ENCODE peak calls at places on chromosomes 11 and 22, in ten cellular contexts. One of them, this sample, is unnamed.

GRCh38 chr11:21556936-21557335 is 635.9 kb upstream of the ANO5 start:
- DNase-seq in colonic mucosa: no peak
- DNase-seq in AG04450: no peak
- DNase-seq in left ventricle myocardium inferior: no peak
- DNase-seq in HFFc6: no peak
- DNase-seq in GM12864: no peak
- DNase-seq in right atrium auricular region: no peak
- DNase-seq in AG09319: no peak
- DNase-seq in astrocyte of the spinal cord: no peak
- DNase-seq in fibroblast of lung: peak
- DNase-seq in this sample: no peak

GRCh38 chr11:24637520-24637919 is 140.7 kb downstream of the LUZP2 start:
- DNase-seq in right atrium auricular region: no peak
- DNase-seq in astrocyte of the spinal cord: no peak
- DNase-seq in HFFc6: no peak
- DNase-seq in AG04450: no peak
- DNase-seq in colonic mucosa: no peak
- DNase-seq in GM12864: no peak
- DNase-seq in left ventricle myocardium inferior: no peak
- DNase-seq in AG09319: no peak
- DNase-seq in fibroblast of lung: no peak
- DNase-seq in this sample: no peak

GRCh38 chr11:26983645-26984044 is 10.3 kb upstream of the FIBIN start:
- DNase-seq in right atrium auricular region: no peak
- DNase-seq in fibroblast of lung: no peak
- DNase-seq in HFFc6: no peak
- DNase-seq in left ventricle myocardium inferior: no peak
- DNase-seq in GM12864: no peak
- DNase-seq in astrocyte of the spinal cord: no peak
- DNase-seq in AG09319: no peak
- DNase-seq in AG04450: no peak
- DNase-seq in colonic mucosa: no peak
- DNase-seq in this sample: no peak

GRCh38 chr22:35860087-35860733 is 142.5 kb downstream of the APOL5 start:
- DNase-seq in AG04450: no peak
- DNase-seq in left ventricle myocardium inferior: no peak
- DNase-seq in right atrium auricular region: no peak
- DNase-seq in colonic mucosa: no peak
- DNase-seq in fibroblast of lung: no peak
- DNase-seq in AG09319: no peak
- DNase-seq in HFFc6: no peak
- DNase-seq in GM12864: no peak
- DNase-seq in astrocyte of the spinal cord: no peak
- DNase-seq in this sample: no peak

GRCh38 chr11:3834349-3835099 is 6.2 kb downstream of the RHOG start:
- DNase-seq in HFFc6: no peak
- DNase-seq in astrocyte of the spinal cord: no peak
- DNase-seq in colonic mucosa: peak
- DNase-seq in AG09319: no peak
- DNase-seq in right atrium auricular region: peak
- DNase-seq in left ventricle myocardium inferior: peak
- DNase-seq in fibroblast of lung: no peak
- DNase-seq in AG04450: no peak
- DNase-seq in GM12864: no peak
- DNase-seq in this sample: peak

GRCh38 chr22:46043816-46044717 is 67.1 kb upstream of the WNT7B start:
- DNase-seq in fibroblast of lung: peak
- DNase-seq in left ventricle myocardium inferior: peak
- DNase-seq in colonic mucosa: peak
- DNase-seq in GM12864: no peak
- DNase-seq in right atrium auricular region: no peak
- DNase-seq in AG04450: no peak
- DNase-seq in AG09319: no peak
- DNase-seq in astrocyte of the spinal cord: peak
- DNase-seq in HFFc6: no peak
- DNase-seq in this sample: peak

GRCh38 chr11:63251312-63251711 is 7.9 kb upstream of the SLC22A25 start:
- DNase-seq in colonic mucosa: no peak
- DNase-seq in fibroblast of lung: no peak
- DNase-seq in right atrium auricular region: no peak
- DNase-seq in left ventricle myocardium inferior: no peak
- DNase-seq in GM12864: no peak
- DNase-seq in AG09319: no peak
- DNase-seq in AG04450: no peak
- DNase-seq in HFFc6: no peak
- DNase-seq in astrocyte of the spinal cord: no peak
- DNase-seq in this sample: no peak

GRCh38 chr11:35540526-35540925 is 15.1 kb upstream of the PAMR1 start:
- DNase-seq in HFFc6: no peak
- DNase-seq in AG04450: no peak
- DNase-seq in AG09319: no peak
- DNase-seq in colonic mucosa: no peak
- DNase-seq in fibroblast of lung: peak
- DNase-seq in left ventricle myocardium inferior: no peak
- DNase-seq in astrocyte of the spinal cord: no peak
- DNase-seq in right atrium auricular region: no peak
- DNase-seq in GM12864: no peak
- DNase-seq in this sample: no peak

GRCh38 chr11:113985906-113986305 is 11.0 kb downstream of the HTR3A start:
- DNase-seq in AG09319: no peak
- DNase-seq in HFFc6: no peak
- DNase-seq in right atrium auricular region: no peak
- DNase-seq in AG04450: no peak
- DNase-seq in left ventricle myocardium inferior: no peak
- DNase-seq in colonic mucosa: no peak
- DNase-seq in GM12864: no peak
- DNase-seq in astrocyte of the spinal cord: no peak
- DNase-seq in fibroblast of lung: no peak
- DNase-seq in this sample: no peak

GRCh38 chr11:7909585-7910325 is 21.3 kb downstream of the OR10A6 start:
- DNase-seq in left ventricle myocardium inferior: no peak
- DNase-seq in HFFc6: peak
- DNase-seq in fibroblast of lung: no peak
- DNase-seq in GM12864: no peak
- DNase-seq in AG09319: no peak
- DNase-seq in right atrium auricular region: no peak
- DNase-seq in colonic mucosa: no peak
- DNase-seq in AG04450: no peak
- DNase-seq in astrocyte of the spinal cord: no peak
- DNase-seq in this sample: no peak

GRCh38 chr11:121071456-121072236 is 29.4 kb upstream of the TECTA start:
- DNase-seq in AG04450: no peak
- DNase-seq in GM12864: no peak
- DNase-seq in colonic mucosa: no peak
- DNase-seq in left ventricle myocardium inferior: no peak
- DNase-seq in right atrium auricular region: no peak
- DNase-seq in AG09319: no peak
- DNase-seq in HFFc6: no peak
- DNase-seq in fibroblast of lung: no peak
- DNase-seq in astrocyte of the spinal cord: no peak
- DNase-seq in this sample: no peak

GRCh38 chr11:123429336-123429735 is 733 bp upstream of the GRAMD1B start:
- DNase-seq in astrocyte of the spinal cord: peak
- DNase-seq in colonic mucosa: no peak
- DNase-seq in AG04450: no peak
- DNase-seq in left ventricle myocardium inferior: no peak
- DNase-seq in HFFc6: peak
- DNase-seq in right atrium auricular region: no peak
- DNase-seq in fibroblast of lung: peak
- DNase-seq in GM12864: no peak
- DNase-seq in AG09319: no peak
- DNase-seq in this sample: no peak

GRCh38 chr11:117019871-117020270 is 78.4 kb downstream of the SIK3 start:
- DNase-seq in astrocyte of the spinal cord: no peak
- DNase-seq in fibroblast of lung: no peak
- DNase-seq in GM12864: no peak
- DNase-seq in HFFc6: no peak
- DNase-seq in AG04450: no peak
- DNase-seq in AG09319: no peak
- DNase-seq in right atrium auricular region: no peak
- DNase-seq in colonic mucosa: peak
- DNase-seq in left ventricle myocardium inferior: no peak
- DNase-seq in this sample: no peak

GRCh38 chr11:46348986-46349401 is 1.7 kb downstream of the DGKZ start:
- DNase-seq in GM12864: no peak
- DNase-seq in astrocyte of the spinal cord: no peak
- DNase-seq in colonic mucosa: no peak
- DNase-seq in right atrium auricular region: no peak
- DNase-seq in AG04450: no peak
- DNase-seq in fibroblast of lung: no peak
- DNase-seq in HFFc6: no peak
- DNase-seq in AG09319: no peak
- DNase-seq in left ventricle myocardium inferior: no peak
- DNase-seq in this sample: no peak

GRCh38 chr11:72594493-72595291 is 79.5 kb downstream of the PDE2A start:
- DNase-seq in fibroblast of lung: no peak
- DNase-seq in AG09319: no peak
- DNase-seq in right atrium auricular region: no peak
- DNase-seq in HFFc6: no peak
- DNase-seq in left ventricle myocardium inferior: no peak
- DNase-seq in colonic mucosa: no peak
- DNase-seq in GM12864: no peak
- DNase-seq in AG04450: no peak
- DNase-seq in astrocyte of the spinal cord: no peak
- DNase-seq in this sample: no peak

GRCh38 chr11:23205156-23205871 is 345.0 kb upstream of the CCDC179 start:
- DNase-seq in HFFc6: peak
- DNase-seq in fibroblast of lung: peak
- DNase-seq in astrocyte of the spinal cord: peak
- DNase-seq in right atrium auricular region: no peak
- DNase-seq in colonic mucosa: no peak
- DNase-seq in AG04450: no peak
- DNase-seq in GM12864: no peak
- DNase-seq in AG09319: no peak
- DNase-seq in left ventricle myocardium inferior: no peak
- DNase-seq in this sample: no peak

DNA sequence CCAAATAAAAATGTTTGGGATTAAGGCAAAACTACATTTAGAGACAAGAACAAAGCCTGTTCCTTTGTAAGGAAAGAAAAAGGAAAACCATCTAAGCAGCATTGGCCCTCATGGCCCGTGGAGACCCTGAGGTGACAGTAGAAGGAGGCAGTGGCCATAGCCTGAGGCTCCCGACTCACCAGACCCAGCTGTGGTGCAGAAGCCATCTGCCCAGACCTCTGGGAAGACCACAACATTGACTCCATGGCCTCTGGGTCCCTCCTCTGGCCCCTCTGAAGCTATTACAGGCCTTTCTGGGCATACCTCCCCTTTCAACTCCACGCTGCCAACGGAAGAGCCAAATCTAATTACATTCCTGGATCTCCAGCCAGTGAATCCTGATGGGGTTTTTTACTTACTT is 6.4 kb downstream of the PRAME start:
- DNase-seq in left ventricle myocardium inferior: no peak
- DNase-seq in astrocyte of the spinal cord: no peak
- DNase-seq in AG09319: no peak
- DNase-seq in fibroblast of lung: no peak
- DNase-seq in GM12864: no peak
- DNase-seq in colonic mucosa: no peak
- DNase-seq in right atrium auricular region: no peak
- DNase-seq in AG04450: no peak
- DNase-seq in HFFc6: no peak
- DNase-seq in this sample: no peak
- TF ChIP-seq CTCF in left ventricle myocardium inferior: no peak
- TF ChIP-seq CTCF in astrocyte of the spinal cord: no peak
- TF ChIP-seq CTCF in AG09319: no peak
- TF ChIP-seq CTCF in fibroblast of lung: no peak
- TF ChIP-seq CTCF in GM12864: peak
- TF ChIP-seq CTCF in colonic mucosa: no peak
- TF ChIP-seq CTCF in right atrium auricular region: no peak
- TF ChIP-seq CTCF in AG04450: no peak
- TF ChIP-seq CTCF in HFFc6: no peak
- TF ChIP-seq CTCF in this sample: no peak

DNA sequence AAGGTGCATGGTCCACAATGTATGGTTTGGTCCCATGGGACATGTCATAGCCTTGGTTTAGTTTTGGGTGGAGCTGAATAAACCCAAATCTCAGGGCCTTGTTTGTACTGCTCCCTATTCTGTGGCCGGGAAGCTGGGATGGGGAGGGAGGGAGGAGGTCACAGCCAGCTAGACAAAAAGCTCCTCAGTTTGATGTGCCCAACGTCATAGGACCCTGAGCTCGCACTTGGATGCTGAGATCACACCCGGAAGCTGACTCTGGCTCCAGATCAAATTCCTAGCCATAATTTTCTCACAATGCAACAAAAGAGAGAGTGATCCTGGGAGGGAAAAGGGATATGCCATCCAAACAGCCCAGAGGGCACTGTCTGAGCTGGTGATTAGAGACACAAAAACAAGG is 1.5 kb downstream of the HSPB2 start:
- DNase-seq in HFFc6: peak
- DNase-seq in AG04450: no peak
- DNase-seq in astrocyte of the spinal cord: peak
- DNase-seq in colonic mucosa: no peak
- DNase-seq in left ventricle myocardium inferior: no peak
- DNase-seq in GM12864: no peak
- DNase-seq in AG09319: peak
- DNase-seq in fibroblast of lung: peak
- DNase-seq in right atrium auricular region: no peak
- DNase-seq in this sample: no peak
- TF ChIP-seq CTCF in HFFc6: no peak
- TF ChIP-seq CTCF in AG04450: no peak
- TF ChIP-seq CTCF in astrocyte of the spinal cord: no peak
- TF ChIP-seq CTCF in colonic mucosa: no peak
- TF ChIP-seq CTCF in left ventricle myocardium inferior: no peak
- TF ChIP-seq CTCF in GM12864: no peak
- TF ChIP-seq CTCF in AG09319: no peak
- TF ChIP-seq CTCF in fibroblast of lung: no peak
- TF ChIP-seq CTCF in right atrium auricular region: no peak
- TF ChIP-seq CTCF in this sample: no peak

GRCh38 chr11:74634537-74634936 is 42.2 kb downstream of the POLD3 start:
- DNase-seq in colonic mucosa: peak
- DNase-seq in fibroblast of lung: peak
- DNase-seq in AG04450: no peak
- DNase-seq in right atrium auricular region: no peak
- DNase-seq in AG09319: no peak
- DNase-seq in GM12864: no peak
- DNase-seq in astrocyte of the spinal cord: peak
- DNase-seq in left ventricle myocardium inferior: no peak
- DNase-seq in HFFc6: peak
- DNase-seq in this sample: no peak
- TF ChIP-seq CTCF in colonic mucosa: no peak
- TF ChIP-seq CTCF in fibroblast of lung: peak
- TF ChIP-seq CTCF in AG04450: peak
- TF ChIP-seq CTCF in right atrium auricular region: peak
- TF ChIP-seq CTCF in AG09319: peak
- TF ChIP-seq CTCF in GM12864: peak
- TF ChIP-seq CTCF in astrocyte of the spinal cord: peak
- TF ChIP-seq CTCF in left ventricle myocardium inferior: peak
- TF ChIP-seq CTCF in HFFc6: peak
- TF ChIP-seq CTCF in this sample: no peak

DNA sequence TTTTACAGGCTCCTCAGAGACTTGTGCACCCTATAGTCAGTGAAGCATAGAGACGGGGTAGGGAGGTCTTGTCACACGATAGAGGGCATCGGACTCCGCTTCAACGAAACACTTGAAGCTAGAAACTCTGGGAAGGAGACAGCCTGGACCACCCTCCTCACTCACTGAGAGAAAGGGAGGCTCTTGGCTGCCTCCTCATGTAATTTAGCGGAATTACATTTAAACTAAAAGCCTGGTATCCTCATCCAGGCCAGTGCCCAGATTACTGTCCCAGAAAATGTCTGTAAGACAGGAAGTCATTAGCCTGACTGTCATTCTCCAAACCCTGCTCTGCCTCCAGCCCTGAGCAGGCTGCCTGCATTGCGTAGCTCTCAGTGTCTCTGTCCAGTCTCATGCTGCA is 36.0 kb downstream of the TTLL1 start:
- DNase-seq in AG04450: no peak
- DNase-seq in colonic mucosa: no peak
- DNase-seq in right atrium auricular region: no peak
- DNase-seq in GM12864: no peak
- DNase-seq in astrocyte of the spinal cord: no peak
- DNase-seq in fibroblast of lung: no peak
- DNase-seq in AG09319: no peak
- DNase-seq in HFFc6: no peak
- DNase-seq in left ventricle myocardium inferior: no peak
- DNase-seq in this sample: no peak
- TF ChIP-seq CTCF in AG04450: peak
- TF ChIP-seq CTCF in colonic mucosa: no peak
- TF ChIP-seq CTCF in right atrium auricular region: no peak
- TF ChIP-seq CTCF in GM12864: peak
- TF ChIP-seq CTCF in astrocyte of the spinal cord: peak
- TF ChIP-seq CTCF in fibroblast of lung: no peak
- TF ChIP-seq CTCF in AG09319: no peak
- TF ChIP-seq CTCF in HFFc6: peak
- TF ChIP-seq CTCF in left ventricle myocardium inferior: no peak
- TF ChIP-seq CTCF in this sample: peak